ENCODE peak calls at places on chromosomes 5 and 9, in seven cellular contexts. K is T47D; W is neural crest cell; U is NCI-H1417; T is brain microvascular endothelial cell; F is CD8-positive, alpha-beta memory T cell; Y is fibroblast of mammary gland. G is an unnamed sample.

GRCh38 chr5:160167623-160168165 is 48.4 kb upstream of the PWWP2A start:
- DNase-seq in K (no peak), W (no peak), U (no peak), T (no peak), F (no peak), Y (no peak), G (no peak)

GRCh38 chr9:17571825-17572224 is 7.0 kb upstream of the SH3GL2 start:
- DNase-seq in K (no peak), W (no peak), U (no peak), T (no peak), F (no peak), Y (no peak), G (no peak)

GRCh38 chr5:50302815-50303490 is 138.1 kb downstream of the EMB start:
- DNase-seq in K (peak), W (no peak), U (no peak), T (peak), F (no peak), Y (peak), G (no peak)

GRCh38 chr5:138932171-138932810 is 57.2 kb upstream of the LRRTM2 start:
- DNase-seq in K (peak), W (no peak), U (no peak), T (no peak), F (no peak), Y (no peak), G (no peak)

GRCh38 chr5:168020522-168021294 is 270.7 kb upstream of the WWC1 start:
- DNase-seq in K (peak), W (no peak), U (no peak), T (no peak), F (no peak), Y (peak), G (no peak)

GRCh38 chr9:112375361-112375760 is 4.5 kb upstream of the HSDL2 start:
- DNase-seq in K (no peak), W (no peak), U (no peak), T (no peak), F (no peak), Y (no peak), G (no peak)

GRCh38 chr9:91515074-91515687 is 91.5 kb upstream of the NFIL3 start:
- DNase-seq in K (no peak), W (no peak), U (no peak), T (peak), F (no peak), Y (peak), G (no peak)

GRCh38 chr5:149916317-149917072 is 28.1 kb downstream of the PDE6A start:
- DNase-seq in K (no peak), W (no peak), U (no peak), T (no peak), F (no peak), Y (no peak), G (no peak)

G was measured in natural killer cell.